ENCODE peak calls at places on chromosomes 5 and 9, in four cellular contexts. V is HepG2, P is WTC11, D is K562. G is an unnamed sample.

GRCh38 chr5:167716376-167716775 is 575.1 kb upstream of the WWC1 start:
- DNase-seq in V (no peak), P (no peak), D (no peak), G (no peak)

GRCh38 chr9:71270554-71270953 is 149.1 kb upstream of the TRPM3 start:
- DNase-seq in V (no peak), P (no peak), D (no peak), G (no peak)

GRCh38 chr5:149326611-149327010 is 18.7 kb upstream of the GRPEL2 start:
- DNase-seq in V (no peak), P (no peak), D (no peak), G (no peak)

GRCh38 chr9:14312721-14313377 is 1.1 kb downstream of the NFIB start:
- DNase-seq in V (no peak), P (peak), D (peak), G (no peak)

GRCh38 chr5:16061163-16061562 is 118.4 kb downstream of the MARCHF11 start:
- DNase-seq in V (no peak), P (no peak), D (no peak), G (no peak)

GRCh38 chr9:76773051-76773450 is 8.8 kb downstream of the PCA3 start:
- DNase-seq in V (no peak), P (no peak), D (no peak), G (no peak)

GRCh38 chr5:98941131-98941883 is 12.5 kb upstream of the CHD1 start:
- DNase-seq in V (no peak), P (no peak), D (no peak), G (no peak)

GRCh38 chr9:72442212-72442607 is 77.2 kb upstream of the ZFAND5 start:
- DNase-seq in V (peak), P (no peak), D (no peak), G (no peak)

GRCh38 chr9:2053883-2054845 is 39.0 kb downstream of the SMARCA2 start:
- DNase-seq in V (no peak), P (no peak), D (no peak), G (no peak)

GRCh38 chr9:14525840-14526239 is 167.4 kb downstream of the ZDHHC21 start:
- DNase-seq in V (no peak), P (no peak), D (no peak), G (no peak)

GRCh38 chr5:112174959-112175594 is 244.0 kb downstream of the EPB41L4A start:
- DNase-seq in V (peak), P (no peak), D (peak), G (peak)

GRCh38 chr9:15182003-15182695 is 124.9 kb downstream of the TTC39B start:
- DNase-seq in V (no peak), P (no peak), D (no peak), G (no peak)

GRCh38 chr9:134623408-134624066 is 18.1 kb upstream of the COL5A1 start:
- DNase-seq in V (no peak), P (peak), D (no peak), G (no peak)

GRCh38 chr5:133763744-133764143 is 151.4 kb upstream of the FSTL4 start:
- DNase-seq in V (no peak), P (no peak), D (no peak), G (no peak)

GRCh38 chr9:116285320-116285719 is 131.7 kb downstream of the PAPPA start:
- DNase-seq in V (no peak), P (peak), D (no peak), G (no peak)

GRCh38 chr9:91117474-91117891 is 244.2 kb downstream of the AUH start:
- DNase-seq in V (no peak), P (no peak), D (no peak), G (no peak)

GRCh38 chr9:119938871-119939270 is 569.6 kb upstream of the BRINP1 start:
- DNase-seq in V (no peak), P (no peak), D (no peak), G (no peak)

GRCh38 chr9:89850633-89851325 is 246.0 kb downstream of the GADD45G start:
- DNase-seq in V (no peak), P (no peak), D (no peak), G (no peak)

GRCh38 chr5:109546461-109546860 is 136.7 kb upstream of the PJA2 start:
- DNase-seq in V (no peak), P (no peak), D (no peak), G (no peak)

GRCh38 chr9:87612536-87612935 is 113.4 kb upstream of the CTSL start:
- DNase-seq in V (no peak), P (no peak), D (no peak), G (no peak)

GRCh38 chr5:156361451-156362109 is 34.6 kb downstream of the SGCD start:
- DNase-seq in V (no peak), P (no peak), D (no peak), G (no peak)

GRCh38 chr5:142881076-142881466 is 110.9 kb downstream of the ARHGAP26 start:
- DNase-seq in V (no peak), P (no peak), D (no peak), G (no peak)

GRCh38 chr5:2634399-2635176 is 116.9 kb downstream of the IRX2 start:
- DNase-seq in V (no peak), P (peak), D (no peak), G (no peak)

DNA sequence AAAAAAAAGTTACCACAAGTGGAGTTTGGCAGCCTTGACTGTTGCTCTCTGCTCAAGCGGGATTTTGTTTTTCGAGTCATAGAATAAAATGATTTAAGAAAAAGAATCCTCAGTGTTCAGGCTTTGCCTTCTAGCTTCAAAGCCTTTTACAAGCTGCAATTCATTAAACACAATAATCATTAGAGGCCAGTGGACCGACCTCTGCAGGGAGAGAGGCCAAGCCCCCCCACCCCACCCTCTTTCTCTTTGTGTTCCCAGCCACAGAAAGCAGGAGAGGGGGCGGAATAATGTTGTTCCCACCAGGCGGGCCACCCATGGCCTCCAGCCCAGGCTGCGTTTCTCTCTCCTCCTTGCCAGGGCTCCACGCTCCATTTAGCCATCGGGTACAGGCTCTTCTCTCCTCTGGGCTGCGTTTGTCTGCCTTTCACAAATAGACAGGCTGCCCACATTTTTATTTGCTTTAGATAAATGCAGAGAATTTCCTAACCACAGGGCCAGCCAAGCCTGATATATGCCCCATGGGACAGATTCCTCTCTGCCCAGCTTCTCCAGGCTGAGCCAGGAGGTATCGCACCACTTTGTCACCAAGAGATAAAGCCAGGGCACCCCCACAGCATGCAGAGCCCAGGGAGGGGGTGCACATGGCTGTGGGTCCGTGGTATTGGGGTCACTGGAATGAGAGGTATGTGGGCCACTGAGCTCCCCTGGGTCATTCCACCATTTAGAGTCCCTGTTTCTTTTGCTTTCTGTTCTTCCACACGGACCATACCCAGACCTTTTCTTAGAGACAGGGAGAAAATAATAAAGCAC is 318.8 kb downstream of the PIK3R1 start:
- DNase-seq in V (peak), P (no peak), D (no peak), G (no peak)
- TF ChIP-seq ELF4 in V (no peak), P (no peak), D (no peak), G (no peak)

GRCh38 chr5:132466453-132467291 is 23.9 kb downstream of the IRF1 start:
- DNase-seq in V (peak), P (no peak), D (peak), G (no peak)
- TF ChIP-seq ELF4 in V (no peak), P (no peak), D (peak), G (no peak)

GRCh38 chr5:92769986-92770385 is 811.0 kb downstream of the NR2F1-AS1 start:
- DNase-seq in V (no peak), P (no peak), D (no peak), G (no peak)
- TF ChIP-seq ELF4 in V (no peak), P (no peak), D (no peak), G (no peak)

DNA sequence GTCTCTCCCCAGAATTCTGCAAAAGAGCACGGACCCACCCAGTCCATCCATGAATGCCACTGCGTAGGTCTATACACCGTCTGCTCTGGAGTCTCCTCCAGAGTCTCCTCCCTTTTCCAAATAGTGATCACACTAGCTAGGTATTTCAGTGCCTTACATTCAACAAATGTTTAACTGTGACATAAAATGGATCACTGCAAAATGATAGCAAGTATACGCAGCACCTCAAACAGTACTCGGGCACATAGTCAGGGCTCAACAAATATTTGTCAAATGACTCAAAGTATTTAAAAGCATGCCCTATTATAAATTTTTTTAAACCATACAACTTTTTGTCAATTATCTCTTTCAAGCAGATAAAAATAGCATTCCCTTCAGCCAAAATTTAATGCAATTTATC is 60.5 kb downstream of the TLE1 start:
- DNase-seq in V (peak), P (no peak), D (no peak), G (no peak)
- TF ChIP-seq ELF4 in V (no peak), P (no peak), D (no peak), G (no peak)

GRCh38 chr9:35073276-35073607 is 817 bp upstream of the VCP start:
- DNase-seq in V (no peak), P (no peak), D (no peak), G (no peak)
- TF ChIP-seq ELF4 in V (no peak), P (no peak), D (no peak), G (no peak)

GRCh38 chr9:27519466-27520465 is 4.3 kb upstream of the IFNK start:
- DNase-seq in V (no peak), P (no peak), D (no peak), G (no peak)
- TF ChIP-seq ELF4 in V (no peak), P (no peak), D (no peak), G (no peak)

G was measured in HEK293T.